ENCODE peak calls at places on chromosomes 5 and 9, in six cellular contexts. G, X, Q, H, Z and O are unnamed samples.

GRCh38 chr5:111603446-111603827 is 91.1 kb upstream of the STARD4 start:
- DNase-seq in G (no peak), X (no peak), Q (no peak), H (no peak), Z (no peak), O (peak)

GRCh38 chr5:59358497-59358896 is 535.0 kb downstream of the PDE4D start:
- DNase-seq in G (peak), X (no peak), Q (no peak), H (no peak), Z (no peak), O (no peak)

GRCh38 chr9:33044677-33045282 is 19.7 kb downstream of the DNAJA1 start:
- DNase-seq in G (peak), X (no peak), Q (no peak), H (peak), Z (no peak), O (no peak)

GRCh38 chr5:113224605-113225065 is 210.2 kb downstream of the TSSK1B start:
- DNase-seq in G (no peak), X (peak), Q (no peak), H (no peak), Z (no peak), O (peak)

GRCh38 chr9:89750117-89750551 is 145.3 kb downstream of the GADD45G start:
- DNase-seq in G (peak), X (no peak), Q (no peak), H (no peak), Z (no peak), O (no peak)

GRCh38 chr5:33494476-33494875 is 53.7 kb downstream of the TARS1 start:
- DNase-seq in G (no peak), X (no peak), Q (no peak), H (no peak), Z (no peak), O (no peak)

GRCh38 chr5:90368454-90369246 is 40.9 kb downstream of the CETN3 start:
- DNase-seq in G (no peak), X (no peak), Q (peak), H (no peak), Z (no peak), O (no peak)

GRCh38 chr5:71882826-71883744 is 164.0 kb downstream of the CARTPT start:
- DNase-seq in G (no peak), X (no peak), Q (no peak), H (no peak), Z (no peak), O (no peak)

GRCh38 chr5:80255752-80256479 is at the start of gene SERINC5:
- DNase-seq in G (peak), X (peak), Q (no peak), H (peak), Z (peak), O (peak)

DNA sequence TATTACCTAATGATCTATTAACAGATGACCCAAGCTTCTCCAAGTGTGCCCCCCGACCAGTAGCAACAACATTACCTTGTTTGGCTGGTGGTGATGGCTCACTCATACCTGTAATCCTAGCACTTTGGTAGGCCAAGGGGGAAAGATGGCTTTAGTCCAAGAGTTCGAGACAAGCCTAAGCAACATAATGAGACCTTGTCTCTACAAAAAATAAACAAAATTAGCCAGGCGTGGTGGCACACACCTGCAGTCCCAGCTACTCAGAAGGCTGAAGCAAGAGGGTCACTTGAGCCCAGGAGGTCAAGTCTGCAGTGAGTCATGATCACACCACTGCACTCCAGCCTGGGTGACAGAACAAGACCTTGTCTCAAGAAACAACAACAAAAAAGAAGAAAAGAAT is 62.9 kb downstream of the GCNT1 start:
- DNase-seq in G (no peak), X (no peak), Q (no peak), H (no peak), Z (no peak), O (no peak)
- TF ChIP-seq MYC in G (no peak), X (no peak), Q (no peak), H (no peak), Z (no peak), O (no peak)

DNA sequence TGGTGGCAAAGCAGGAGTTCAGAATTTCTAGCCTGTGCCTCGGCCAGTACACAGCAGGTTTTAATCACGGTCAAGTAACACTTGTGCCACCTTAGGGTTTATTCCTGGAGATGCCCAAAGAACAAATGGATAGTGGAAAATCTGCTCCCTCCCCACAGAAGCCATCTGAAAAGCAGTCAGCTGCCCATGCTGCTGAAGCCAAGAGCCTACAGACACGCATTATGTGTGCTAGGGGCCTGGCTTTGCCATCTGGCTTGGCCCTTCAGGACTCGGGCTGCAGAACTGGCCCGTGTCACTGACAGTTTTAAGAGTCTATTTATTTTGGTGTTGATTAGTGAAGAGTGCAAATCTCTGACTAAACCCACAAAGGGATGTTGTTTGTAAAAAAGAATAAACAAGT is 11.1 kb downstream of the ARSB start:
- DNase-seq in G (no peak), X (no peak), Q (no peak), H (no peak), Z (no peak), O (peak)
- TF ChIP-seq MYC in G (no peak), X (no peak), Q (no peak), H (no peak), Z (no peak), O (no peak)

DNA sequence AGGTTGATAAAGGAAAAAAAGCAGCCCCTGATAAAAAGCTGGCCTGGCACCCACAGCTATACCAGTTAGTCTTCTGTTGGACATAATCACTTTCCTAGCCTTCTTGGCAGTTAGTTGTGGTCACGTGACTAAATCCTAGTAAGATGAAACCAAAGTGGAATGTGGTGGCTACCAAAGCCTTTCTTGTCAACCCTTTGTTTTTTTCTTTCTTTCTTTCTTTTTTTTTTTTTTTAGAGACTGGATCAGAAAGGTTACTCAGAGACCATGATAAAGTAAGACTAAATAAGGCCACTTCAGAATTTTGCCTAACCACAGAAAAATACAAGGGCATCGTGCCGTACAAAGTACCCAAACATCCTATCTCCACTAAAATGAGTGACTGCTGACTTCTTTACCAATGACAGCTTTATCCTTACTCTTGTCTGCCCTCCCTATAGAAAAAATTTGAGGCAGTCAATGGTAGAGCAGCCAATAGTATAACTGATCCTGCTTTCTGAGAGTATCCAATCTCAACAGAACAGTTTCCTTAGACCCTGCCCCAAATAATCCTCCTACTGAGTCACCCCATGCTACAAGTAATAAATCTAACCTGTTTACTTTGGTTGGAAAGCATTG is 14.2 kb upstream of the KIF27 start:
- DNase-seq in G (no peak), X (no peak), Q (no peak), H (no peak), Z (no peak), O (peak)
- TF ChIP-seq MYC in G (no peak), X (no peak), Q (no peak), H (no peak), Z (no peak), O (no peak)

GRCh38 chr5:174292348-174292747 is 246.8 kb downstream of the NSG2 start:
- DNase-seq in G (peak), X (no peak), Q (no peak), H (no peak), Z (no peak), O (no peak)
- TF ChIP-seq MYC in G (no peak), X (no peak), Q (no peak), H (no peak), Z (no peak), O (no peak)

GRCh38 chr5:77948476-77948875 is 172.3 kb upstream of the TBCA start:
- DNase-seq in G (no peak), X (no peak), Q (no peak), H (no peak), Z (no peak), O (no peak)

GRCh38 chr5:77944757-77945340 is 168.7 kb upstream of the TBCA start:
- DNase-seq in G (no peak), X (no peak), Q (no peak), H (no peak), Z (no peak), O (no peak)

GRCh38 chr5:77946381-77947050 is 170.4 kb upstream of the TBCA start:
- DNase-seq in G (no peak), X (no peak), Q (no peak), H (no peak), Z (no peak), O (no peak)

GRCh38 chr5:77945874-77946273 is 169.7 kb upstream of the TBCA start:
- DNase-seq in G (no peak), X (no peak), Q (no peak), H (no peak), Z (no peak), O (no peak)

GRCh38 chr5:77947051-77947428 is 170.9 kb upstream of the TBCA start:
- DNase-seq in G (no peak), X (no peak), Q (no peak), H (no peak), Z (no peak), O (no peak)
- TF ChIP-seq MYC in G (no peak), X (no peak), Q (no peak), H (no peak), Z (no peak), O (no peak)

DNA sequence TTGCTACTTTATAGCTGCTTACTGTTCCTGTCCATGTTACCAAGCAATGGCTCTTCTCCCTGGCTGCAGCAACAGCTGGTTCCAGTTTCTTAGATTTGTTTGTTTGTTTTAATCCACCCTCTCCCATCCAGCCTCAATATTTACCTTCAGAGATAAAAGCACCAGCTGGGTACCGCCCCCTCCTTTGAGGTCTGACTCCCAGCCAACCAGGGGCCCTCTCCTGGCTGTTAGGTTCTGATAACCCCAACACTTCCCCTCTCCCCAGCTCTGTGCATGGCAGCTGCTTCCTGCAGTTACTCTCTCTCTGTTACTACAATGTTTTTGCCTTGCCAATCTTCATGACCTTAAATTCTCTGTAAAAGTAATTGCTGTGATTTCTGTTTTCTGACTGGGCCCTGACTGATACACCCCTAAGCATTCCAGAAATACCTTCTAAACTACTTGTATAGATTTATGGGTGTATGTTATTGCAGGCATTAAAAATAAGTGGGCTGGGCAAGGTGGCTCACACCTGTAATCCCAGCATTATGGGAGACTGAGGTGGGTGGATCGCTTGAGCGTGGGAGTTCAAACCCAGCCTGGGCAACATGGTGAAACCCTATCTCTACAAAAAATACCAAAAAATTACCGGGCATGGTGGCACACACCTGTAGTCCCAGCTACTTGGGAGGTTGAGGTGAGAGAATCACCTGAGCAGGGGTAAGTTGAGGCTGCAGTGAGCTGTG is 2.6 kb upstream of the GCNT1 start:
- DNase-seq in G (peak), X (peak), Q (no peak), H (no peak), Z (peak), O (peak)
- TF ChIP-seq MYC in G (no peak), X (no peak), Q (no peak), H (no peak), Z (no peak), O (no peak)

GRCh38 chr9:100324594-100325200 is 28.0 kb downstream of the TEX10 start:
- DNase-seq in G (peak), X (peak), Q (no peak), H (peak), Z (peak), O (peak)

GRCh38 chr9:100317706-100318105 is 35.0 kb downstream of the TEX10 start:
- DNase-seq in G (no peak), X (no peak), Q (no peak), H (no peak), Z (no peak), O (no peak)

GRCh38 chr9:100322954-100323536 is 29.7 kb downstream of the TEX10 start:
- DNase-seq in G (peak), X (peak), Q (no peak), H (peak), Z (peak), O (peak)
- TF ChIP-seq MYC in G (no peak), X (no peak), Q (no peak), H (no peak), Z (no peak), O (no peak)

DNA sequence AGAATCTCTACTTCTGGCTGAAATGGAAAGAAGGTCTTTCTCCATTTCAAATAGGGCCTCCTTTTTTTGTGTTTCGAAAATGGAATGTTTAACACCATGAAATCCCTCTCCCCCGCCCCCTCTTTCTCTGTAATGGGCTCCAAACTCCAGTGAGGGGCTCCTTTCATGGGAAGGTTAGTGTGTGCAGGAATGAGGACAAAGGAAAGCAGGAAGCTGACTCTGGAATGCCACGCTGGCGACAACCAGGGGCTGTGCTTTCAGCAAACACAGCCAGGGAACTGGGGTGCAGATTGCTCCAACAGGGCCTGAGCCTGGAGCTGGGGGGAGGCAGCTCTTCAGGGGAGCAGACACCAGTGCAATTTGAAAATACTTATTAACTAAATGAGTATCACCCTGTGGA is 82.8 kb downstream of the CRB2 start:
- DNase-seq in G (no peak), X (peak), Q (no peak), H (no peak), Z (no peak), O (peak)
- TF ChIP-seq MYC in G (no peak), X (no peak), Q (no peak), H (no peak), Z (no peak), O (no peak)

GRCh38 chr9:124221685-124222084 is 36.1 kb upstream of the NEK6 start:
- DNase-seq in G (peak), X (no peak), Q (no peak), H (no peak), Z (no peak), O (no peak)

GRCh38 chr9:124225945-124226344 is 31.8 kb upstream of the NEK6 start:
- DNase-seq in G (no peak), X (no peak), Q (no peak), H (no peak), Z (no peak), O (no peak)

GRCh38 chr9:124222109-124222508 is 35.6 kb upstream of the NEK6 start:
- DNase-seq in G (no peak), X (no peak), Q (no peak), H (no peak), Z (no peak), O (no peak)

GRCh38 chr9:124220551-124221451 is 36.9 kb upstream of the NEK6 start:
- DNase-seq in G (peak), X (peak), Q (no peak), H (peak), Z (no peak), O (peak)

GRCh38 chr9:124222918-124223720 is 34.6 kb upstream of the NEK6 start:
- DNase-seq in G (peak), X (peak), Q (no peak), H (no peak), Z (no peak), O (peak)
- TF ChIP-seq MYC in G (no peak), X (peak), Q (no peak), H (no peak), Z (no peak), O (no peak)